ENCODE peak calls at places on chromosomes 3 and 15, in four cellular contexts. N is Panc1, E is Peyer's patch, X is SJSA1. W is an unnamed sample.

GRCh38 chr15:28901987-28902745 is 16.4 kb downstream of the APBA2 start:
- DNase-seq in N (no peak), E (no peak), X (no peak), W (no peak)

GRCh38 chr3:50008931-50009330 is 69.0 kb downstream of the RBM6 start:
- DNase-seq in X (no peak), E (no peak), N (no peak), W (no peak)

GRCh38 chr3:71451812-71452211 is 131.7 kb downstream of the FOXP1 start:
- DNase-seq in N (no peak), E (no peak), X (no peak), W (peak; percentile 44)

GRCh38 chr3:60854762-60855161 is 396.5 kb downstream of the FHIT start:
- DNase-seq in N (no peak), X (no peak), E (no peak), W (no peak)

GRCh38 chr3:185420762-185421161 is 57.8 kb downstream of the MAP3K13 start:
- DNase-seq in X (no peak), E (no peak), N (no peak), W (no peak)

GRCh38 chr3:124372784-124373183 is 357.5 kb upstream of the UMPS start:
- DNase-seq in X (no peak), N (no peak), E (no peak), W (no peak)

GRCh38 chr3:74469151-74469550 is 145.3 kb downstream of the CNTN3 start:
- DNase-seq in N (no peak), X (no peak), E (no peak), W (no peak)

GRCh38 chr15:100191161-100191560 is 150.6 kb downstream of the ADAMTS17 start:
- DNase-seq in E (peak; percentile 18), X (no peak), N (no peak), W (no peak)

GRCh38 chr3:40097507-40098117 is 211.9 kb upstream of the EIF1B start:
- DNase-seq in E (no peak), X (no peak), N (no peak), W (no peak)

GRCh38 chr3:164732166-164732565 is 346.1 kb downstream of the SI start:
- DNase-seq in E (no peak), X (no peak), N (no peak), W (no peak)

GRCh38 chr15:75554717-75555116 is 24.4 kb downstream of the PTPN9 start:
- DNase-seq in N (no peak), X (no peak), E (no peak), W (no peak)

GRCh38 chr3:198107840-198108734 is 148.1 kb downstream of the LMLN start:
- DNase-seq in E (no peak), X (no peak), N (no peak), W (no peak)

GRCh38 chr15:65550681-65551098 is 20.4 kb downstream of the HACD3 start:
- DNase-seq in N (no peak), E (no peak), X (peak; percentile 57), W (no peak)

GRCh38 chr15:78709263-78709882 is 68.4 kb upstream of the CHRNB4 start:
- DNase-seq in E (peak; percentile 83), X (peak; percentile 52), N (peak; percentile 35), W (peak; percentile 20)

GRCh38 chr3:30597131-30597768 is 9.2 kb upstream of the TGFBR2 start:
- DNase-seq in E (no peak), X (peak; percentile 44), N (no peak), W (no peak)

GRCh38 chr3:151477596-151478375 is 16.9 kb upstream of the IGSF10 start:
- DNase-seq in X (no peak), N (no peak), E (no peak), W (no peak)

GRCh38 chr3:58153371-58153770 is 57.4 kb downstream of the DNASE1L3 start:
- DNase-seq in X (no peak), E (no peak), N (no peak), W (no peak)

GRCh38 chr15:39579487-39580116 is 1.3 kb upstream of the THBS1 start:
- DNase-seq in N (peak; percentile 51), E (peak; percentile 60), X (peak; percentile 93), W (no peak)
- H3K4me3 ChIP-seq in N (peak overlapping the region; percentile 50), E (no peak overlapping the region), X (peak overlapping the region; percentile 65), W (no peak overlapping the region)

GRCh38 chr3:11588338-11588737 is 55.4 kb downstream of the VGLL4 start:
- DNase-seq in X (no peak), N (no peak), E (no peak), W (no peak)

GRCh38 chr3:11591006-11591360 is 52.7 kb downstream of the VGLL4 start:
- DNase-seq in N (no peak), X (no peak), E (no peak), W (no peak)

GRCh38 chr3:11589706-11590105 is 54.0 kb downstream of the VGLL4 start:
- DNase-seq in E (no peak), X (no peak), N (no peak), W (no peak)

GRCh38 chr3:11587766-11588165 is 55.9 kb downstream of the VGLL4 start:
- DNase-seq in N (no peak), X (no peak), E (no peak), W (no peak)

DNA sequence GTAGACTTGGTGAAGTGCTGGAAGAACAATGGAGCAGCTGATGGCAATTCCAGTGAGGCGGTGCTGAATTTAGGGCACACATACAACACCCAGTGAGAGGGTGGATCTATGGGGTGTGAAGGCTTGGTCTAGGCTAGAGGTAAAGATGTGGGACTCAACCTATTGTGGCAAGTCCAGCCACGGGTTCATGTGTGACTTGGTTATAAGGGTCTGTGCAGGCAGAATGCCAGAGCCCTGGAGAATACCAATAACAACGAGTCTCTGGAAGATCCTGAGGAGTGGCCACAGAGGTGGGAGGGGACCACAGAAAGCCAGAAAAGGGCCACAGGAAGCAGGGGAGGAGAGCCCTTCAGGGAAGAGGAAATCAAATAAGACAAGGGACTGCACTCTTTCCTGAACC is 55.0 kb downstream of the VGLL4 start:
- DNase-seq in X (no peak), E (no peak), N (no peak), W (no peak)
- H3K4me1 ChIP-seq in X (peaks cover 36% of the 10 kb centered on the region), E (no peaks in the 10 kb centered on the region), N (peaks cover 95% of the 10 kb centered on the region), W (no peaks in the 10 kb centered on the region)

GRCh38 chr3:11507719-11508118 is 136.0 kb downstream of the VGLL4 start:
- DNase-seq in X (peak; percentile 84), E (no peak), N (no peak), W (no peak)

GRCh38 chr3:11508346-11509174 is 135.2 kb downstream of the VGLL4 start:
- DNase-seq in N (no peak), X (no peak), E (no peak), W (no peak)

GRCh38 chr3:11510001-11510760 is 133.5 kb downstream of the VGLL4 start:
- DNase-seq in E (no peak), N (no peak), X (no peak), W (no peak)

GRCh38 chr3:11513817-11514135 is 129.9 kb downstream of the VGLL4 start:
- DNase-seq in X (no peak), E (no peak), N (no peak), W (no peak)

GRCh38 chr3:11509175-11510000 is 134.3 kb downstream of the VGLL4 start:
- DNase-seq in N (no peak), E (peak; percentile 74), X (peak; percentile 87), W (no peak)
- H3K4me3 ChIP-seq in N (no peak overlapping the region), E (no peak overlapping the region), X (no peak overlapping the region), W (no peak overlapping the region)

GRCh38 chr3:166195808-166196207 is 358.6 kb upstream of the BCHE start:
- DNase-seq in N (no peak), X (no peak), E (no peak), W (no peak)
- H3K4me1 ChIP-seq in N (no peaks in the 10 kb centered on the region), X (no peaks in the 10 kb centered on the region), E (no peaks in the 10 kb centered on the region), W (no peaks in the 10 kb centered on the region)

GRCh38 chr15:68295430-68295829 is 17.9 kb downstream of the FEM1B start:
- DNase-seq in E (no peak), N (no peak), X (no peak), W (no peak)
- H3K4me3 ChIP-seq in E (no peak overlapping the region), N (no peak overlapping the region), X (no peak overlapping the region), W (no peak overlapping the region)

GRCh38 chr15:90097475-90097874 is 4.8 kb downstream of the IDH2 start:
- DNase-seq in E (peak; percentile 77), N (no peak), X (no peak), W (peak; percentile 59)

GRCh38 chr15:90099072-90099867 is 3.0 kb downstream of the IDH2 start:
- DNase-seq in N (no peak), X (no peak), E (peak; percentile 66), W (no peak)

GRCh38 chr15:90101130-90101968 is 919 bp downstream of the IDH2 start:
- DNase-seq in E (peak; percentile 75), X (peak; percentile 38), N (no peak), W (peak; percentile 30)

GRCh38 chr15:90101969-90102890 is at the start of gene IDH2:
- DNase-seq in N (no peak), X (peak; percentile 83), E (peak; percentile 89), W (peak; percentile 74)

GRCh38 chr15:90099868-90100854 is 2.1 kb downstream of the IDH2 start:
- DNase-seq in E (peak; percentile 72), N (no peak), X (no peak), W (no peak)
- H3K4me1 ChIP-seq in E (peaks cover 11% of the 10 kb centered on the region), N (peaks cover 68% of the 10 kb centered on the region), X (peaks cover 26% of the 10 kb centered on the region), W (peaks cover 65% of the 10 kb centered on the region)

GRCh38 chr3:100073049-100073422 is 41.3 kb downstream of the FILIP1L start:
- DNase-seq in E (no peak), X (no peak), N (no peak), W (no peak)

GRCh38 chr3:100075163-100075562 is 39.1 kb downstream of the FILIP1L start:
- DNase-seq in X (no peak), E (no peak), N (no peak), W (no peak)

GRCh38 chr3:100073555-100074307 is 40.6 kb downstream of the FILIP1L start:
- DNase-seq in N (no peak), E (peak; percentile 50), X (peak; percentile 88), W (no peak)

GRCh38 chr3:100069472-100069871 is 44.8 kb downstream of the FILIP1L start:
- DNase-seq in N (no peak), E (no peak), X (no peak), W (no peak)

GRCh38 chr3:100072328-100073048 is 41.8 kb downstream of the FILIP1L start:
- DNase-seq in X (no peak), N (no peak), E (no peak), W (peak; percentile 13)
- H3K4me3 ChIP-seq in X (no peak overlapping the region), N (no peak overlapping the region), E (no peak overlapping the region), W (no peak overlapping the region)

DNA sequence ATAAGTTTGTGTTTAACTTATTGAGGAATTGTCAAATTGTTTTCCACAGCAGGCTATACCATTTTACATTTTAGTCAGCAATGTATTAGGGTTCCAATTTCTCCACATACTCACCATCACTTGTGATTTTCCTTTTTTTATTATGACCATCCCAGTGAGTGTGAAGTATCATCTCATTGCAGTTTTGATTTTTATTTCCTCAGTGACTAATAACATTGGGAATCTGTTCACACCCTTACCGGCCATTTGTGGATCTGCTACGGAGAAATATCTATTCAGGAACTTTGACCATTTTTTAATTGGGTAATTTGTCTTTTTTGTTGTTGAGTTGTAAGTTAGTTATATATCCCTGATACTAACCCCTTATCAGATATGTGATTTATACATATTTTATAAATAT is 54.8 kb upstream of the LMCD1 start:
- DNase-seq in X (no peak), N (no peak), E (no peak), W (no peak)
- H3K4me1 ChIP-seq in X (peaks cover 13% of the 10 kb centered on the region), N (peaks cover 36% of the 10 kb centered on the region), E (no peaks in the 10 kb centered on the region), W (no peaks in the 10 kb centered on the region)

GRCh38 chr15:69876556-69876955 is 221.2 kb downstream of the TLE3 start:
- DNase-seq in E (no peak), X (no peak), N (no peak), W (no peak)
- H3K4me3 ChIP-seq in E (no peak overlapping the region), X (no peak overlapping the region), N (no peak overlapping the region), W (no peak overlapping the region)

W was measured in naive thymus-derived CD4-positive, alpha-beta T cell.